ENCODE peak calls at places on chromosomes 11 and 22, in four cellular contexts. V is MM.1S, Y is OCI-LY7, S is transverse colon. J is an unnamed sample. For H3K4me1, the result is how much of the 10 kb centered on the place peaks cover.

GRCh38 chr11:88313441-88313840 is 24.1 kb downstream of the CTSC start:
- DNase-seq in V (no peak), Y (no peak), S (no peak), J (no peak)

GRCh38 chr11:123560001-123560400 is 94.4 kb downstream of the SCN3B start:
- DNase-seq in V (no peak), Y (no peak), S (no peak), J (no peak)

GRCh38 chr22:38336699-38337098 is 19.5 kb upstream of the CSNK1E start:
- DNase-seq in V (no peak), Y (no peak), S (no peak), J (no peak)

GRCh38 chr11:25415793-25416192 is 916.1 kb upstream of the ANO3 start:
- DNase-seq in V (no peak), Y (no peak), S (no peak), J (no peak)

GRCh38 chr11:35045219-35045819 is 93.7 kb upstream of the CD44 start:
- DNase-seq in V (no peak), Y (no peak), S (peak), J (no peak)

GRCh38 chr11:7603031-7603781 is 70.1 kb downstream of the CYB5R2 start:
- DNase-seq in V (no peak), Y (no peak), S (no peak), J (no peak)

GRCh38 chr11:113014262-113014661 is 53.0 kb downstream of the NCAM1 start:
- DNase-seq in V (no peak), Y (no peak), S (no peak), J (no peak)

GRCh38 chr11:65429724-65430405 is 7.3 kb downstream of the NEAT1 start:
- DNase-seq in V (peak), Y (peak), S (peak), J (peak)

GRCh38 chr11:23540101-23540561 is 679.9 kb upstream of the CCDC179 start:
- DNase-seq in V (peak), Y (peak), S (no peak), J (peak)

GRCh38 chr22:27504854-27505253 is 296.7 kb downstream of the MN1 start:
- DNase-seq in V (no peak), Y (no peak), S (no peak), J (no peak)

GRCh38 chr22:35604671-35605457 is 12.3 kb downstream of the MB start:
- DNase-seq in V (no peak), Y (no peak), S (no peak), J (no peak)

GRCh38 chr11:120512727-120513435 is 1.3 kb downstream of the GRIK4 start:
- DNase-seq in V (no peak), Y (no peak), S (no peak), J (no peak)

GRCh38 chr11:21806982-21807749 is 385.7 kb upstream of the ANO5 start:
- DNase-seq in V (no peak), Y (no peak), S (no peak), J (no peak)

GRCh38 chr11:17572359-17572690 is 25.3 kb downstream of the OTOG start:
- DNase-seq in V (no peak), Y (peak), S (no peak), J (peak)

GRCh38 chr22:31945478-31945815 is 1.1 kb downstream of the YWHAH start:
- DNase-seq in V (no peak), Y (peak), S (peak), J (peak)

GRCh38 chr11:20056109-20057054 is 103.9 kb downstream of the DBX1 start:
- DNase-seq in V (no peak), Y (no peak), S (peak), J (no peak)

GRCh38 chr11:5689551-5689983 is at the start of gene TRIM22:
- DNase-seq in V (peak), Y (peak), S (peak), J (peak)

DNA sequence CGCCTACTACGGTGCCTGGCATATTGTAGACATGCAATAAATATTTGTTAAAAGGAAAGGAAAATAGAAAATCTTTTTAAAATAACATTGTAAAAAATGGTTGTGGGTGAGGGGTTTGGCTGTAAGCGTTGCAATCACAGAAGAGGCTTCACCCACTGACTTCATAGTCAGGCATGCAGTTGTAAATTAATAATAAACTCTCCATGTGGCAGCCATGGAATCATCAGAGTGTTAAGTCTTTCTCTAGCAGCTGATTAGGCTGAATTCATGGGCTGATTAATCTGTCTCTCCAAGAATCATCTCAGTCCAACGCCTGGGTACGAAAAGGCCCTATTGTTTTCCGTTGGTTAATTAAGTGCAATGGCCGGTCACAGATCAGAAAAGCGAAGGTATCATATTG is 269.2 kb downstream of the FAM76B start:
- DNase-seq in V (no peak), Y (no peak), S (no peak), J (no peak)
- H3K4me1 ChIP-seq in V (under half), Y (under half), S (under half), J (under half)

GRCh38 chr22:49954991-49955580 is 5.5 kb upstream of the PIM3 start:
- DNase-seq in V (no peak), Y (no peak), S (no peak), J (no peak)
- H3K4me1 ChIP-seq in V (under half), Y (under half), S (half or more), J (under half)

GRCh38 chr22:45686842-45687241 is 15.2 kb downstream of the ATXN10 start:
- DNase-seq in V (no peak), Y (no peak), S (no peak), J (no peak)
- H3K4me1 ChIP-seq in V (under half), Y (under half), S (half or more), J (under half)

GRCh38 chr11:3833461-3833860 is 7.3 kb downstream of the RHOG start:
- DNase-seq in V (no peak), Y (no peak), S (no peak), J (no peak)

GRCh38 chr11:3835752-3836151 is 5.0 kb downstream of the RHOG start:
- DNase-seq in V (no peak), Y (no peak), S (no peak), J (no peak)

GRCh38 chr11:3836903-3837302 is 3.9 kb downstream of the RHOG start:
- DNase-seq in V (no peak), Y (peak), S (peak), J (no peak)

GRCh38 chr11:3834349-3835099 is 6.2 kb downstream of the RHOG start:
- DNase-seq in V (no peak), Y (peak), S (peak), J (peak)

GRCh38 chr11:3835100-3835485 is 5.7 kb downstream of the RHOG start:
- DNase-seq in V (no peak), Y (no peak), S (peak), J (no peak)
- H3K4me1 ChIP-seq in V (under half), Y (half or more), S (half or more), J (under half)

GRCh38 chr22:19769393-19769715 is 8.8 kb downstream of the TBX1 start:
- DNase-seq in V (no peak), Y (no peak), S (no peak), J (no peak)
- H3K4me1 ChIP-seq in V (under half), Y (under half), S (under half), J (under half)

GRCh38 chr11:69132301-69132670 is 23.4 kb upstream of the SMIM38 start:
- DNase-seq in V (no peak), Y (no peak), S (no peak), J (no peak)
- H3K4me1 ChIP-seq in V (under half), Y (under half), S (under half), J (under half)

GRCh38 chr11:122139595-122139866 is 23.5 kb upstream of the BLID start:
- DNase-seq in V (no peak), Y (no peak), S (no peak), J (no peak)

GRCh38 chr11:122140535-122140934 is 24.5 kb upstream of the BLID start:
- DNase-seq in V (no peak), Y (no peak), S (no peak), J (no peak)

GRCh38 chr11:122141757-122142156 is 25.7 kb upstream of the BLID start:
- DNase-seq in V (no peak), Y (no peak), S (no peak), J (no peak)

GRCh38 chr11:122137081-122137793 is 21.2 kb upstream of the BLID start:
- DNase-seq in V (no peak), Y (no peak), S (no peak), J (no peak)

DNA sequence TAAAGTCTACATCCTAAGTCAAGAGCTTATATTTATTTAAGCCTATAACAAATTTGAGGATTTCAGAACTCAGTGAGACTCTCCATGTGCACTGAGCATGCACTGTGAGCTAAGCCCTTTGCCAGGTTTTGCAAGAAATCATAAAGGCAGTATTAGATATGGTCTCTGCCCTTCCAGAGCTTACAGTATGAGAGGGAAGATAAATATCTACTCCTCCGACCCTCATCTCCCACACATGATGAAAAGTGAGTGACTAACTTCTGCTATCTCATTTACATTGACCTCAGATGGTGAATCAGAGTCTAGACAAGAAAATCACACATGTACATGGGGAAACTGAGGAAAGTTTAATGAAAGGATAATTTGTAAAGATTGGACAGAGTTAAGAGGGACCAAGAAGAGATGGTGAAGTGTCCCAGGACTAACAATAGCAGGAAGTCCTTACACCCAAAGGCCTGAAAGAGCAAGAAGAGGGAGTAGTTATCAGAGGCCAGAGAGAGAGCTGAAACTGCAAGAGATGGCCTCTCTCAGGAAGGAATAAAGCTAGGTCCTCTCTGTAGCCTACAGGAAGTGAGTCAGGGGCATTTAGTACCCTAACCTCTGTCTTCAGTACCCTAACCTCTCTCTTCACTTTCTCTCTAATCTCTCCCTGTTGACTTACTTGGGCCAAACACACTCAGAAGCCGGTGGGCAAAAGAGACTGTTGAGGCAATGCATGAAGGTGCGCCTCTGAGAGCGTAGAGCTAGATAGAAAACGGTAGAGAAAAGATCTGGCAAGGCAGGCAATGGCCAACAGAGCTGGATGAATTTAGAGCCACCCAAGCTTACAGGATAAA is 23.0 kb upstream of the BLID start:
- DNase-seq in V (no peak), Y (no peak), S (no peak), J (no peak)
- H3K4me1 ChIP-seq in V (under half), Y (under half), S (under half), J (under half)

DNA sequence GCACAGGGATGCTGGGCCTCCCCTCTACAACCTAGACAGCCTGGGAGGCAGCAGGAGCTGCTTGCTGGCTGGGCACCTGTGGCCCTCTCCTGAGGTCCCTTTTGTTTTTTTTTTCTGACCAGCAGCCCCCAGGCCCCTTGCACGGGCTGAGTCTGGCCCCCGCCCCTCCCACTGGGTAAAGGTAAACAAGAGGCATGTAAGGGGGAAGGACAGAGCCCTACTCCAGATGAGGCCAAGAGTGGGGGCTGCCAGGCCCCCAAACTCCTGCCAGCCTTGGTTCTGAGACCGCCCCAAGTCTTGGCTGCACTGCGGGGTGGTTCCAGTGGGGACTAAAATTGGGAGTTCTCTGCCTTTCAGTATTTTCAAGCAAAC is 9.2 kb downstream of the PLXNB2 start:
- DNase-seq in V (no peak), Y (no peak), S (no peak), J (no peak)
- H3K4me1 ChIP-seq in V (under half), Y (half or more), S (half or more), J (half or more)